ENCODE peak calls at places on chromosomes 7 and 10, in six cellular contexts. P is Peyer's patch, G is stomach, H is left ventricle myocardium inferior, C is GM23338, T is uterus. X is an unnamed sample.

GRCh38 chr10:34200355-34200901 is 614.7 kb downstream of the PARD3 start:
- DNase-seq in H (no peak), T (no peak), C (no peak), P (no peak), G (no peak), X (no peak)

GRCh38 chr7:25636871-25637283 is 408.6 kb upstream of the NPVF start:
- DNase-seq in G (no peak), C (no peak), H (peak), T (no peak), P (no peak), X (no peak)

GRCh38 chr10:102673235-102673634 is 29.0 kb downstream of the TRIM8 start:
- DNase-seq in G (no peak), T (no peak), C (no peak), H (no peak), P (peak), X (no peak)

GRCh38 chr10:113023017-113023416 is 73.0 kb downstream of the TCF7L2 start:
- DNase-seq in T (no peak), C (no peak), G (no peak), P (no peak), H (no peak), X (peak)

GRCh38 chr7:146136357-146136875 is 19.8 kb downstream of the CNTNAP2 start:
- DNase-seq in H (no peak), C (no peak), T (no peak), G (no peak), P (no peak), X (no peak)

GRCh38 chr10:132585732-132586722 is 48.4 kb downstream of the INPP5A start:
- DNase-seq in C (no peak), G (no peak), T (no peak), P (peak), H (peak), X (peak)

GRCh38 chr7:130492519-130493274 is 812 bp downstream of the MEST start:
- DNase-seq in H (no peak), P (no peak), T (no peak), G (no peak), C (peak), X (no peak)

GRCh38 chr7:126511046-126511445 is 741.7 kb downstream of the GRM8 start:
- DNase-seq in P (no peak), H (no peak), G (no peak), C (no peak), T (no peak), X (no peak)

DNA sequence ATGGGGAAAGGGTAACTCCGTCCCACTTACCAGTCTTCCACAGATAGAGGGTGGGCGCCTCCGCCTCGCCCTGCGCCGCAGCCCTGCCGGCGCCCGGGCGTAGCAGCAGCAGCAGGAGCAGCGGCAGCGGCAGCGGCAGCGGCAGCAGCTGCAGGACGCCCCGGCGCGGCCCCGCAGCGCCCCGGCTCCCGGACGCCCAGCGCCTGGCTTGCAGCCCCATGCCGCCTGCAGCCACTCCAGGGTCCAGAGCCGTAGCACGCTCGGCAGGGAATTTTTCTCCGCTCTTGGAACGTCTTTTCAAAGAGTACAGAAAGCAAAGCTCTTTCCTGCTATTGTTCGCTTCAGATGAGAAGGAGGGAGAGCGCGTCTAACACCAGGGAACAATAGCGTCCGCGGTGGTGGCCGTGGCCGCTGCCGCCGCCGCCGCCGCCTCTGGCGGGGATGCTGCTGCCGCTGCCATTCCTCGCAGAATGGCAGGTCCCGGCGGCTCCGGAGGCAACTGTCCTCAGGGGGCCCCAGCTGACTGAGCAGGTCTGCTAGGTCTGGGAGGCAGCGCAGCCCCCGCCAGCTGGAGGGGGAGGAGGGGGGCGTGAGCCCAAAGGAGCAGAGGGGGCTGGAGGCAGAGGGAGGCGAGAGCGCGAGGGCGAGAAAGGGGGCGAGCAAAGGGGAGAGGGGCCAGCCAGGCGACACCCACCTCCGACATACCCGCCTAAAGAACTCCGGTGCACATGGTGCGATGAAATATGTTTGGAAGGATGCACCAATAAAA is at the start of gene THSD7A:
- DNase-seq in T (peak), P (peak), C (peak), G (peak), H (peak), X (peak)
- H3K27ac ChIP-seq in T (peak), P (peak), C (no peak), G (no peak), H (peak), X (peak)

GRCh38 chr7:135718219-135718618 is 9.8 kb downstream of the SLC13A4 start:
- DNase-seq in H (no peak), G (no peak), T (no peak), C (no peak), P (no peak), X (no peak)
- TF ChIP-seq CTCF in H (no peak), G (no peak), T (no peak), C (no peak), P (no peak), X (no peak)

DNA sequence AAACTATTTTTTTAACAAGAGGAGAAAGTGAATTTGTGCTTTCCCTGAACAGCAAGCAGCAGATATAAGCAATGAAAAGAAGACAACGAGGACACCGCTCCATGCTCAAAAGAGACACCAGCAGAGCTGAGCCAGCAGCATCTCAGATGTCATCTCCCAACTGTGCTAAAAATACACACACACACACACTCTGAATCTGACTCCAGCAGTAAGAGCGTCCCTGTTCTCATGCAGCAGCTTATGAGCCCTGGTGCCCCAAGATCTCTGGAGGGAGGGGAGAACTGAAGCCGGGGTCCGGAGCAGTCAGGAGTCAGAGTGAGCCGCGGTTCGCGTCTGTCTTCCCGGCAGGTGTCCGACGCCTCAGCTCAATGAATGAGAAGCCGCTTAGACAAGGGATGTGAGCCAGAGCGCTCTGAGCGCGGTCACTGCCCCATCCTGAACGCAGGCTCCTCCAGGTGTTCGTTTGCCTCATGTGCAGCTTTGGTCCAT is 49.2 kb downstream of the SVIL start:
- DNase-seq in T (no peak), G (no peak), C (peak), P (no peak), H (no peak), X (no peak)
- H3K27ac ChIP-seq in T (no peak), G (no peak), C (no peak), P (no peak), H (peak), X (no peak)

GRCh38 chr10:43619368-43619767 is 13.1 kb downstream of the ZNF485 start:
- DNase-seq in G (no peak), H (no peak), T (no peak), C (no peak), P (no peak), X (no peak)
- TF ChIP-seq CTCF in G (no peak), H (no peak), T (no peak), C (no peak), P (no peak), X (no peak)

DNA sequence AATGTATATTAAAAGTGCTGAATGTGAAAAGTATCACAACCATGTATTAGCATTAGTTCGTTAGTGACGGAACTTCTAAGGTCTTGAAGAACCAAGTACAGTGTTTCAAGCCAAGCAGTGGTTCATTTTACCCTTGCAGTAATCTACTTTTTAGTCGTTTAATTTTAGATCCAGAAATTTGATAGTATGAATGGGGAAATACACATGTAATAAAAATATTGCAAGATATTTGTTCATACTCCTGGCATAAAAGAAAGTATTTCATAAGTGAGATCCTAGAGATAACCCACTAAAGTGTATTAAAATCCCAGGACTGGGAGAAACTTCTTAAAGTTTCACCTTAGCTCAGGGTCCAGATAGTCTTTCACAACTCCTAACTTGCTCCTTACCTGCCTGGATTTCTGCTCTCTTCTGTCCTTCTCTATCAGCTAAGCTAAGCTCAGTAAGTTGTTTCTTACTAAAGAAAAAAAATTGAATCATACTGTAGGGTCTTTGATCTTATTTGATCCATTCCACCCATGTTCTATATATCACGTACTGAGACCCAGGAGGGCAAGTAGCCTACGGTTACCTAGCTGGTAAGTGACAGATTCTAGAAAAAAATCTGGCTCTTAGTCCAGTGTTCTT is 1.5 kb downstream of the BCAP29 start:
- DNase-seq in P (no peak), H (no peak), G (no peak), T (no peak), C (no peak), X (no peak)
- H3K27ac ChIP-seq in P (no peak), H (peak), G (no peak), T (peak), C (no peak), X (no peak)

GRCh38 chr10:46291817-46292572 is 5.2 kb downstream of the ANTXRL start:
- DNase-seq in G (no peak), C (no peak), T (no peak), H (no peak), P (peak), X (peak)

GRCh38 chr10:46293228-46293627 is 6.4 kb downstream of the ANTXRL start:
- DNase-seq in G (no peak), H (no peak), C (no peak), P (peak), T (no peak), X (peak)

GRCh38 chr10:46292573-46293023 is 5.8 kb downstream of the ANTXRL start:
- DNase-seq in H (no peak), P (peak), T (no peak), C (no peak), G (no peak), X (peak)

GRCh38 chr10:46294641-46295230 is 7.9 kb downstream of the ANTXRL start:
- DNase-seq in P (peak), H (no peak), C (no peak), G (peak), T (no peak), X (peak)

GRCh38 chr10:46293832-46294640 is 7.2 kb downstream of the ANTXRL start:
- DNase-seq in P (peak), C (no peak), G (no peak), H (no peak), T (no peak), X (peak)
- TF ChIP-seq CTCF in P (no peak), C (no peak), G (no peak), H (peak), T (no peak), X (no peak)

GRCh38 chr10:88835910-88836221 is 15.8 kb downstream of the ANKRD22 start:
- DNase-seq in P (no peak), C (no peak), G (no peak), H (no peak), T (no peak), X (no peak)

GRCh38 chr10:88840881-88841280 is 10.8 kb downstream of the ANKRD22 start:
- DNase-seq in T (no peak), G (no peak), H (no peak), C (no peak), P (no peak), X (no peak)

GRCh38 chr10:88841316-88842111 is 10.1 kb downstream of the ANKRD22 start:
- DNase-seq in H (no peak), C (no peak), P (no peak), T (no peak), G (peak), X (no peak)

GRCh38 chr10:88840104-88840503 is 11.5 kb downstream of the ANKRD22 start:
- DNase-seq in G (no peak), C (no peak), H (no peak), T (no peak), P (no peak), X (no peak)

DNA sequence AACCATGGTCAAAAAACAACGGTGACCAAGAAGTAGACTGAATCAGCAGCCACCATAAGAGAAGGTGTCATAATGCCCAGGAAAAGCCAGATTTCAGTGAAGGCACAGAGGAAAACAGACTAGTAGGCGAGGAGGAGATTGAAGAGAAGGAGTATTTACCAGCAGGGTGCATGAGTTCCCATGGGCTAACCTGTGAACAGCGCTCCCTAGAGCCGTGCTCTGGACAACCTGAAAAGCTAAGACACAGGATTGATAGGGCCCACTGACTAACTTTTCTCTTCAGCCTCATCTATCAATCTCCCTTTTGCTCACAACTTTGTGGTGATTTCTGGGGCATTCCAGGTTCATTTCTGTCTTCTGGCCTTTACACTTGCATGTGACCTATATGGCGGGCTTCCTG is 12.9 kb downstream of the ANKRD22 start:
- DNase-seq in G (no peak), P (no peak), C (peak), H (no peak), T (no peak), X (no peak)
- H3K27ac ChIP-seq in G (peak), P (no peak), C (no peak), H (no peak), T (no peak), X (no peak)

GRCh38 chr10:42744134-42744701 is 38.4 kb upstream of the BMS1 start:
- DNase-seq in H (no peak), G (no peak), T (no peak), C (peak), P (no peak), X (no peak)
- TF ChIP-seq CTCF in H (no peak), G (no peak), T (no peak), C (peak), P (no peak), X (no peak)

GRCh38 chr10:126585249-126585986 is 85.1 kb downstream of the C10orf90 start:
- DNase-seq in C (no peak), H (no peak), T (no peak), P (no peak), G (no peak), X (no peak)

GRCh38 chr10:126583507-126584200 is 86.8 kb downstream of the C10orf90 start:
- DNase-seq in C (no peak), G (no peak), P (no peak), H (no peak), T (no peak), X (no peak)

GRCh38 chr10:126588024-126588423 is 82.5 kb downstream of the C10orf90 start:
- DNase-seq in T (no peak), H (no peak), C (no peak), P (no peak), G (no peak), X (no peak)

GRCh38 chr10:126584836-126585235 is 85.7 kb downstream of the C10orf90 start:
- DNase-seq in P (no peak), H (no peak), T (no peak), G (no peak), C (no peak), X (no peak)

DNA sequence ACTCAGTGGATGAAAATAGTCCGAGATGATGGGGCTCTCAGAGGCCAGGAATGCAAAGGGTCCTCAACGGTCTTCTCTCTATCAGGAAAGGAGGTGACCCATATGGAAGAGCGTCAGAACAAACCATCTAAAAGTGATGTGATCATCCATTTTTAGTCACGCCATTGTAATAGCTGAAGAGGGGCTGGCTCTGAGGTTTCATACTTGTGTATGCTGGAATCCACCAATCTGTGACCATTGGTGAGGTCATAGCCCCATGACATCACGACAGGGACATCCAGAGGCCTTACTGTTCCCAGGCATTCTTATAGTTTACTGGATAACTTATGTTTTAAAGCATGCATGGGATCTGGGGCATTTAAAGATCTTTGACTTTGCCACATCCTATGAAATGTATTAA is 83.6 kb downstream of the C10orf90 start:
- DNase-seq in T (no peak), H (no peak), G (no peak), P (no peak), C (no peak), X (no peak)
- H3K27ac ChIP-seq in T (no peak), H (no peak), G (no peak), P (no peak), C (no peak), X (no peak)

GRCh38 chr7:54546986-54547314 is 4.8 kb downstream of the VSTM2A start:
- DNase-seq in C (no peak), G (no peak), T (no peak), P (no peak), H (no peak), X (no peak)
- TF ChIP-seq CTCF in C (no peak), G (no peak), T (no peak), P (no peak), H (no peak), X (no peak)

X was measured in upper lobe of right lung.